ENCODE peak calls at places on chromosomes 3 and 15, in eight cellular contexts. U, G, L, V, N, A, H and J are unnamed samples.

GRCh38 chr3:7787871-7788828 is 713.5 kb upstream of the LMCD1 start:
- DNase-seq in L (no peak), A (no peak), G (peak), N (no peak), U (no peak), H (no peak), V (no peak), J (no peak)

GRCh38 chr15:31740203-31740602 is 290.1 kb upstream of the CHRNA7 start:
- DNase-seq in L (no peak), H (no peak), U (no peak), A (no peak), N (peak), V (peak), G (no peak), J (peak)

GRCh38 chr3:5160926-5161858 is 26.3 kb upstream of the EDEM1 start:
- DNase-seq in H (no peak), V (no peak), G (peak), L (no peak), U (no peak), A (no peak), N (no peak), J (no peak)

GRCh38 chr3:136973352-136973751 is 15.6 kb downstream of the IL20RB start:
- DNase-seq in N (no peak), V (no peak), G (no peak), A (no peak), L (no peak), H (no peak), U (no peak), J (no peak)

GRCh38 chr3:107206945-107207344 is 170.3 kb upstream of the CCDC54 start:
- DNase-seq in L (no peak), H (no peak), U (no peak), G (no peak), V (no peak), A (no peak), N (no peak), J (no peak)

GRCh38 chr3:190225186-190225692 is 97.0 kb downstream of the CLDN1 start:
- DNase-seq in A (no peak), N (peak), G (peak), U (no peak), L (peak), V (no peak), H (no peak), J (no peak)

GRCh38 chr3:114259566-114259965 is 22.2 kb upstream of the ZNF80 start:
- DNase-seq in U (no peak), L (no peak), V (no peak), A (no peak), N (no peak), H (no peak), G (no peak), J (no peak)

GRCh38 chr3:48851407-48851806 is 3.7 kb upstream of the PRKAR2A start:
- DNase-seq in H (peak), A (peak), N (no peak), U (no peak), L (peak), V (peak), G (no peak), J (peak)

GRCh38 chr3:95134693-95135375 is 1072.0 kb downstream of the NSUN3 start:
- DNase-seq in A (no peak), H (no peak), U (no peak), G (no peak), N (no peak), V (no peak), L (no peak), J (no peak)

GRCh38 chr3:36542186-36542585 is 161.9 kb downstream of the STAC start:
- DNase-seq in G (no peak), A (no peak), L (no peak), H (no peak), U (no peak), N (no peak), V (no peak), J (no peak)

GRCh38 chr3:64655160-64655559 is 32.6 kb downstream of the ADAMTS9 start:
- DNase-seq in V (no peak), N (no peak), L (no peak), U (no peak), G (no peak), H (no peak), A (no peak), J (no peak)

GRCh38 chr3:138097192-138097829 is 18.1 kb downstream of the DZIP1L start:
- DNase-seq in V (peak), N (no peak), G (no peak), U (no peak), A (no peak), H (no peak), L (no peak), J (peak)

GRCh38 chr15:94416829-94417228 is 185.5 kb downstream of the MCTP2 start:
- DNase-seq in N (no peak), U (no peak), V (no peak), H (no peak), A (no peak), L (no peak), G (no peak), J (no peak)

GRCh38 chr15:99412626-99413025 is 153.2 kb upstream of the MEF2A start:
- DNase-seq in U (no peak), L (no peak), H (no peak), V (no peak), A (no peak), G (no peak), N (no peak), J (no peak)

GRCh38 chr3:55963611-55964010 is 476.5 kb upstream of the WNT5A start:
- DNase-seq in N (no peak), U (no peak), L (no peak), V (no peak), H (no peak), A (no peak), G (no peak), J (no peak)

GRCh38 chr3:71056327-71056726 is 527.2 kb downstream of the FOXP1 start:
- DNase-seq in H (no peak), G (peak), L (no peak), U (no peak), A (no peak), N (no peak), V (no peak), J (no peak)

GRCh38 chr3:141237701-141238521 is 6.3 kb downstream of the PXYLP1 start:
- DNase-seq in A (no peak), V (peak), G (no peak), L (peak), U (peak), N (peak), H (no peak), J (no peak)

GRCh38 chr3:113063126-113063894 is 72.5 kb downstream of the GTPBP8 start:
- DNase-seq in G (peak), L (no peak), A (no peak), H (no peak), N (no peak), V (no peak), U (no peak), J (no peak)